ENCODE peak calls at places on chromosome 2, in five cellular contexts. J, B, F, D and M are unnamed samples.

GRCh38 chr2:65974067-65974723 is 460.7 kb upstream of the MEIS1 start:
- DNase-seq in J (peak), B (no peak), F (no peak), D (peak), M (no peak)

GRCh38 chr2:234555616-234556249 is 58.9 kb upstream of the ARL4C start:
- DNase-seq in F (no peak), J (no peak), B (peak), D (no peak), M (peak)

GRCh38 chr2:108239786-108240185 is at the start of gene SULT1C3:
- DNase-seq in D (no peak), F (no peak), J (no peak), B (no peak), M (no peak)

GRCh38 chr2:219448776-219449476 is 14.3 kb downstream of the SPEG start:
- DNase-seq in D (peak), B (no peak), J (no peak), F (no peak), M (no peak)

GRCh38 chr2:112187805-112188596 is 49.8 kb downstream of the FBLN7 start:
- DNase-seq in F (peak), J (no peak), D (no peak), B (no peak), M (peak)

GRCh38 chr2:127927415-127927814 is 41.7 kb upstream of the AMMECR1L start:
- DNase-seq in B (no peak), J (no peak), D (peak), F (no peak), M (no peak)

GRCh38 chr2:70717431-70718038 is 50.5 kb downstream of the ADD2 start:
- DNase-seq in F (no peak), B (no peak), D (no peak), J (no peak), M (no peak)

GRCh38 chr2:67880291-67880761 is 182.5 kb downstream of the C1D start:
- DNase-seq in F (no peak), J (no peak), B (peak), D (no peak), M (peak)

GRCh38 chr2:222806606-222807036 is 54.2 kb upstream of the ACSL3 start:
- DNase-seq in D (no peak), B (no peak), J (no peak), F (no peak), M (no peak)

GRCh38 chr2:168639501-168639900 is 162.9 kb upstream of the NOSTRIN start:
- DNase-seq in D (peak), B (no peak), F (no peak), J (peak), M (peak)

GRCh38 chr2:43276962-43277383 is 50.6 kb upstream of the ZFP36L2 start:
- DNase-seq in B (peak), F (peak), D (no peak), J (no peak), M (no peak)

GRCh38 chr2:205052781-205053180 is 507.5 kb downstream of the PARD3B start:
- DNase-seq in F (no peak), D (no peak), J (no peak), B (no peak), M (no peak)

GRCh38 chr2:215874418-215874817 is 138.9 kb downstream of the MREG start:
- DNase-seq in F (no peak), B (no peak), D (no peak), J (no peak), M (peak)

GRCh38 chr2:95004287-95004686 is 21.2 kb upstream of the MAL start:
- DNase-seq in J (no peak), B (no peak), D (no peak), F (no peak), M (no peak)

DNA sequence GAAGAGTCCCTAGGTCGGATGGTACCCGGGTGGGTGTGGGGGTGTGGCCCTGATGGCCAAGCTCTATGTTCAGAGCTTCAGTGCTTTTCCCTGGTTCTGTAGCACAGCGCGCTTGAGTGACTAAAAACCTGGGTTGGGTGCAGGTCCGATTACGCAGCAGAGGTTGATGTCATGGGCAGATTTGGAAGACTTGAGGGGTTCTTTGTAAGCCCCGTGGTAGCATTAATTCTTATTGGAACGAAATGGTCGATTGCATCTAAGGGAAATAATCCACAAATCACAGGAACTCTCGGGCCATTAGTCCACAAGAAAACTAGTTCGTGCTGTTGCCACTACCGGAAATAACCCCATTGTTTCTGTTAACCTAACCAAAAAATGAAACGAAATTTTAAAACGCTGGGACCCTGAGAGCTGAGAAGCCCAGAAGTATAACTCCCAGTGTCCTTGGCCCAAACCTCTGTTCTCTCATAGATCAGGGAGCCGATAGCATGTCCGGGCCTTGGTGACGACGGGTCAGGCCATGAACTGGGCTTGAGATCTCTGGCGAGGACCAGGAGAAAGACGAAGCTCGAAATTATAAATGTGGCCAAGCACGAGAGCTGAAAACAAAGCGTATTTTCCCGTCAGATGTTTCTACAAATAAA is 9.1 kb downstream of the HOXD8 start:
- DNase-seq in B (no peak), D (no peak), J (no peak), F (peak), M (no peak)
- H3K4me2 ChIP-seq in B (peak), D (peak), J (no peak), F (peak), M (no peak)

GRCh38 chr2:161138429-161138828 is 21.8 kb upstream of the TANK start:
- DNase-seq in F (peak), D (no peak), J (no peak), B (no peak), M (no peak)

GRCh38 chr2:161136696-161137324 is 23.4 kb upstream of the TANK start:
- DNase-seq in D (no peak), J (peak), B (no peak), F (peak), M (peak)

GRCh38 chr2:161141033-161141432 is 19.2 kb upstream of the TANK start:
- DNase-seq in B (no peak), D (no peak), J (no peak), F (no peak), M (no peak)

GRCh38 chr2:161136194-161136593 is 24.0 kb upstream of the TANK start:
- DNase-seq in J (peak), D (no peak), F (no peak), B (no peak), M (no peak)

GRCh38 chr2:161139098-161139987 is 20.9 kb upstream of the TANK start:
- DNase-seq in D (no peak), F (peak), B (no peak), J (no peak), M (peak)
- H3K4me2 ChIP-seq in D (no peak), F (peak), B (no peak), J (peak), M (peak)

DNA sequence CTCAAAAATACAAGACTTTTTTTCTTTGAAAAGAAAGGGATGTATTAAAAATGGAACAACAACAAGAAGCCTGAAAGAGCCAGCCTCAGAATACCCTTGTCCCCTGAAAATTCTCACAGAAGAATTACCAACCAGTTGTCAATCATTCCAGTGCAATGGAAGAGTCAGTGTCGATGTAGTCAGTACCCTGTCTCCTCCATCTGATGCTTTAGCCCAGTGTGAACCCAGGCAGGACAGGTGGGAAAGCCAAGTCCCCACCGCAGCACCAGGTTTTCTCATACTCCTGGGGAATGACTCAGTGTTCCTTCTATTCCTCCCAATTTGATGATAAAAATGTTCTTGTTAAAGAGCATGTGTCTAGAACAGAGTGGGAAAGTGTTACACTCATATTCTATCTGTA is 332.0 kb upstream of the CHAC2 start:
- DNase-seq in B (no peak), F (no peak), J (no peak), D (no peak), M (no peak)
- H3K4me2 ChIP-seq in B (no peak), F (no peak), J (no peak), D (no peak), M (no peak)

GRCh38 chr2:13605266-13605665 is 888.5 kb downstream of the TRIB2 start:
- DNase-seq in F (no peak), D (no peak), J (no peak), B (no peak), M (no peak)
- H3K4me2 ChIP-seq in F (no peak), D (no peak), J (no peak), B (no peak), M (no peak)

GRCh38 chr2:84395819-84396218 is 63.3 kb downstream of the SUCLG1 start:
- DNase-seq in D (no peak), J (no peak), B (no peak), F (no peak), M (peak)
- H3K4me2 ChIP-seq in D (no peak), J (no peak), B (no peak), F (no peak), M (no peak)

DNA sequence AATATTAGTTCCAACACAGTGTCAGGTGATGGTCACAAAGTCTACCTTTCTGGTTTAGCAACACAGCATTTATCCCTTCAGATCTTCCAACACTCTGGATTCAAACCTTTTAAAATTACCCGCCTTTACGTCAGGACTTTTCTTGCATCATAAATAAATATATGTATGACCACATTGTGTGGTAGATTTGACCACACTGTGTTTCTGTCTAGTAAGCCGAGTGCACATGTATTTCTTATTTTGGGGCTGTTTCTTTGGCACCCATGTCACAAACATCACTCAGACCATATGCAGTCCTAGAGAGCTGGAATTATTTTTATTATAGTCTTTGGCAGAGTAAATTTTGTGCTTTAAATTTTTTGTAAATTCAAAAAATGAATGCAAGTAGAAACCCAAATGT is 172.1 kb downstream of the ANKRD44 start:
- DNase-seq in J (no peak), F (no peak), D (no peak), B (no peak), M (no peak)
- H3K4me2 ChIP-seq in J (no peak), F (peak), D (no peak), B (no peak), M (no peak)